ENCODE peak calls at places on chromosomes 13 and 19, in nine cellular contexts. H is SK-N-SH; I is transverse colon; Z is breast epithelium; Y is CD8-positive, alpha-beta T cell; T is GM12878; U is adrenal gland; A is heart right ventricle; S is thoracic aorta. F is an unnamed sample. For H3K9me3 and H3K4me1, the result is how much of the 10 kb centered on the place peaks cover.

GRCh38 chr19:45798995-45799517 is 6.4 kb upstream of the DMWD start:
- DNase-seq in H (peak), Z (no peak), U (peak), Y (peak), I (peak), T (peak), A (peak), S (no peak), F (peak)

GRCh38 chr19:29508181-29508580 is 17.6 kb upstream of the VSTM2B start:
- DNase-seq in U (no peak), Y (no peak), I (no peak), T (no peak), Z (no peak), A (no peak), S (no peak), H (no peak), F (no peak)

GRCh38 chr19:35055715-35056179 is 14.2 kb downstream of the HPN start:
- DNase-seq in T (no peak), I (no peak), H (no peak), U (no peak), Z (no peak), A (no peak), S (no peak), Y (peak), F (no peak)

GRCh38 chr13:113669871-113670341 is 2.9 kb downstream of the GRK1 start:
- DNase-seq in U (peak), Y (peak), I (peak), T (no peak), Z (peak), A (no peak), S (no peak), H (no peak), F (no peak)

GRCh38 chr19:41226874-41227390 is 7.9 kb downstream of the AXL start:
- DNase-seq in T (no peak), U (peak), S (no peak), H (no peak), A (no peak), Z (no peak), I (no peak), Y (no peak), F (no peak)

GRCh38 chr19:17688853-17689595 is 870 bp upstream of the UNC13A start:
- DNase-seq in Z (no peak), U (no peak), I (no peak), A (no peak), H (no peak), Y (no peak), T (no peak), S (no peak), F (no peak)

GRCh38 chr13:30738946-30739528 is 3.7 kb downstream of the ALOX5AP start:
- DNase-seq in Z (no peak), T (no peak), U (no peak), H (no peak), A (no peak), S (no peak), Y (no peak), I (no peak), F (no peak)

GRCh38 chr13:24168392-24168750 is 7.9 kb downstream of the SPATA13 start:
- DNase-seq in I (no peak), T (no peak), S (no peak), Z (no peak), Y (no peak), A (no peak), U (no peak), H (no peak), F (no peak)

GRCh38 chr13:77000475-77000874 is 8.6 kb downstream of the CLN5 start:
- DNase-seq in I (no peak), S (no peak), T (no peak), Z (no peak), H (no peak), U (no peak), A (no peak), Y (no peak), F (peak)

GRCh38 chr13:49667773-49668172 is 23.5 kb downstream of the EBPL start:
- DNase-seq in Y (no peak), I (no peak), U (peak), S (no peak), Z (no peak), A (no peak), T (no peak), H (no peak), F (no peak)

GRCh38 chr19:11538232-11539036 is at the start of gene CNN1:
- DNase-seq in Z (peak), Y (no peak), I (peak), T (no peak), S (peak), U (no peak), H (no peak), A (peak), F (peak)

GRCh38 chr13:79445968-79446645 is 34.8 kb upstream of the NDFIP2 start:
- DNase-seq in H (no peak), I (no peak), Y (no peak), T (no peak), S (no peak), U (no peak), A (no peak), Z (no peak), F (no peak)

GRCh38 chr19:53019684-53020083 is 6.0 kb downstream of the ERVV-1 start:
- DNase-seq in A (no peak), U (no peak), H (no peak), Z (no peak), T (no peak), S (no peak), Y (no peak), I (no peak), F (peak)
- TF ChIP-seq CTCF in A (no peak), U (peak), H (no peak), Z (no peak), T (no peak), S (no peak), Y (no peak), I (no peak), F (peak)

DNA sequence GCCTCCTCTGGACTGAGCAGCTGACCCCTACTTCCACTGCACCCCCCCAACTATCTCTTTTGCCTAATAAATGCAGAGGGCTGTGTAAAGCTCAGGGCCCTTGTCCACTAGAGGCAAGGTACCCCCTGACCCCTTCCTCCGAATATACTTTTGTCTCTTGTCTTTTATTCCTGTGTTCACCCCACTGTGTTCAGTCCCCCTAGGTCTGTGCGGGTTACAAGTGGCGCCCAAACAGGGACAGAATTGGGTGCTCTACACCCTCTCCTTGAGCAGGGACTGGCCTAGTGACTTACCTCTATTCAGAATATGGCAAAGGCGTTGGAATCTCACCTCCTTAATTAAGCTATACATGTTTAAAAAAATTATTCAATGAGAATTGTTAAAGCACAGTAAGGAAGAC is 15.0 kb downstream of the ZNF350 start:
- DNase-seq in U (no peak), Y (peak), T (no peak), A (no peak), H (no peak), I (no peak), Z (no peak), S (no peak), F (peak)
- H3K9me3 ChIP-seq in U (under half), Y (half or more), T (half or more), A (under half), H (under half), I (half or more), Z (half or more), S (half or more), F (under half)

GRCh38 chr19:1856345-1856697 is 7.1 kb downstream of the KLF16 start:
- DNase-seq in A (no peak), T (no peak), H (no peak), Y (no peak), U (no peak), S (no peak), I (no peak), Z (no peak), F (no peak)
- H3K4me1 ChIP-seq in A (half or more), T (under half), H (half or more), Y (half or more), U (under half), S (under half), I (half or more), Z (under half), F (half or more)

GRCh38 chr19:58334691-58335249 is 8.0 kb downstream of the ZSCAN22 start:
- DNase-seq in S (no peak), A (no peak), H (no peak), I (no peak), Z (no peak), U (no peak), T (no peak), Y (no peak), F (no peak)
- TF ChIP-seq CTCF in S (no peak), A (no peak), H (no peak), I (no peak), Z (no peak), U (no peak), T (no peak), Y (no peak), F (no peak)

DNA sequence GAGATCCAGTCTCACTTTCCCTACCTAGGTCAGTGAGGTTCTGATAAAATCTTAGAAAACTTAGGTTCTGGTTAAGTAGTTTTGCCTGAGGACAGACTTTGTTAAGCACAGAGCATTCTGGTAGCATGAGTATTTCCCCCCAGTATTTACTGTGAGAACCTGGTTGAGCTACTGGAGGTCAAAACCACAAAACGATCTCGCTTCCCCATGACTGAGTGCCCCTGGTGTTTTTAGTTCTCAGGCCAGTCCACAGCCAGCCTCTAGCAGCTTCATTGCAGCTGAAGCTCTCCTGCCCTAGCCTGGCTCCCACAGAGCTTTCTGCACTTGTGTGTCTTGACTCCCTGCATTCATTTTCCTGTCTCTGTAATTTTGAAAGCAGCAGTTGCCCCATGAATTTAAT is 1138.2 kb downstream of the UQCRFS1 start:
- DNase-seq in U (no peak), S (no peak), Y (no peak), T (peak), I (no peak), Z (no peak), H (no peak), A (no peak), F (no peak)
- H3K9me3 ChIP-seq in U (under half), S (under half), Y (under half), T (under half), I (under half), Z (under half), H (under half), A (under half), F (under half)

GRCh38 chr13:110105136-110105535 is 201.8 kb downstream of the COL4A1 start:
- DNase-seq in Z (no peak), H (no peak), T (no peak), U (peak), A (no peak), S (no peak), I (no peak), Y (no peak), F (no peak)

GRCh38 chr13:110107568-110108347 is 199.2 kb downstream of the COL4A1 start:
- DNase-seq in T (no peak), Y (no peak), Z (no peak), I (no peak), S (no peak), A (no peak), U (no peak), H (peak), F (peak)

GRCh38 chr13:110109140-110109783 is 197.7 kb downstream of the COL4A1 start:
- DNase-seq in S (no peak), U (no peak), Y (no peak), Z (no peak), H (no peak), A (no peak), T (no peak), I (no peak), F (no peak)

GRCh38 chr13:110108348-110109139 is 198.4 kb downstream of the COL4A1 start:
- DNase-seq in S (peak), Y (no peak), T (no peak), I (peak), H (peak), A (peak), U (peak), Z (peak), F (peak)

GRCh38 chr13:110106726-110107125 is 200.2 kb downstream of the COL4A1 start:
- DNase-seq in A (peak), Y (no peak), Z (no peak), U (peak), T (no peak), S (no peak), H (no peak), I (peak), F (no peak)
- H3K4me1 ChIP-seq in A (half or more), Y (under half), Z (under half), U (under half), T (under half), S (under half), H (under half), I (under half), F (under half)

DNA sequence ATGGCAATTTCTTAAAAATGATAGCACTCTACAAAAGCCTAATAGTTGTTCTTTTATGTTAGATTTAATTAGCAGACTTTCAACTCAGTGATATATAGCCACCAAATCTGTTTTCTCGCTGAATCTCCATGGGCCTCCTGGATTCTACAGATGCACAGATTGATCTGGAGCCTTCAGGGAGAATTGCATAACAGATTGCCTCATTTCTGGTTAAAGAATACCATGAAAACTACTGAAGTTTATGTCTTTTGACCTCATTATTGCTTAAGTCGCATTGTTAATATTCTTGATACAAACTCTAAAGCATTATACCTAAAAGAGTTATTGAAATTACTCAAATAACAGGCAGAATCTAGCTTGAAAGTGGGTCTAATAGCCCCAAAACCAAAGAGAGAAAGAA is 53.7 kb upstream of the PRR20A start:
- DNase-seq in U (no peak), S (no peak), Y (no peak), Z (no peak), A (no peak), I (no peak), T (no peak), H (no peak), F (no peak)
- TF ChIP-seq CTCF in U (no peak), S (no peak), Y (no peak), Z (no peak), A (no peak), I (no peak), T (no peak), H (no peak), F (no peak)

GRCh38 chr13:85174291-85174690 is 624.9 kb downstream of the SLITRK6 start:
- DNase-seq in S (no peak), H (no peak), A (no peak), Z (no peak), T (no peak), U (no peak), I (no peak), Y (no peak), F (no peak)
- H3K9me3 ChIP-seq in S (under half), H (under half), A (under half), Z (under half), T (under half), U (under half), I (under half), Y (under half), F (under half)

GRCh38 chr13:27192896-27193295 is 21.3 kb upstream of the USP12 start:
- DNase-seq in Z (no peak), T (no peak), U (no peak), Y (no peak), S (no peak), I (no peak), H (no peak), A (no peak), F (no peak)
- H3K4me1 ChIP-seq in Z (under half), T (under half), U (under half), Y (under half), S (under half), I (under half), H (under half), A (under half), F (under half)